ENCODE peak calls at places on chromosomes 1 and 21, in five cellular contexts. U is activated naive CD4-positive, alpha-beta T cell treated with Interleukin-2 at 50 U/mL for 16 hours; C is pancreas; V is stimulated activated CD4-positive, alpha-beta T cell treated with anti-CD3 and anti-CD28 coated beads, Interleukin-1b, Interleukin-23, amount 100 ng/mL, for 4 hours; N is transverse colon. X is an unnamed sample.

GRCh38 chr1:244603498-244603897 is 49.4 kb upstream of the DESI2 start:
- DNase-seq in V (no peak), C (no peak), U (no peak), N (no peak), X (no peak)

GRCh38 chr1:78779831-78780230 is 130.2 kb downstream of the IFI44 start:
- DNase-seq in N (no peak), C (no peak), U (no peak), V (no peak), X (no peak)

GRCh38 chr1:112061056-112061455 is 71.6 kb upstream of the KCND3 start:
- DNase-seq in C (no peak), N (no peak), U (no peak), V (no peak), X (no peak)

GRCh38 chr1:13556224-13556764 is 27.3 kb upstream of the PDPN start:
- DNase-seq in V (no peak), U (no peak), N (no peak), C (no peak), X (no peak)

GRCh38 chr1:16215882-16216753 is 3.7 kb upstream of the ARHGEF19 start:
- DNase-seq in N (peak), V (no peak), U (peak), C (peak), X (peak)

GRCh38 chr1:6580119-6580587 is 359 bp downstream of the ZBTB48 start:
- DNase-seq in V (no peak), N (no peak), U (no peak), C (no peak), X (no peak)

GRCh38 chr1:57422271-57423134 is 1.4 kb downstream of the DAB1 start:
- DNase-seq in N (no peak), V (no peak), C (peak), U (no peak), X (no peak)

GRCh38 chr1:168321945-168322344 is 41.3 kb downstream of the TBX19 start:
- DNase-seq in U (no peak), C (no peak), N (no peak), V (no peak), X (no peak)

GRCh38 chr21:33801424-33802405 is 113.9 kb downstream of the ATP5PO start:
- DNase-seq in V (no peak), U (no peak), C (no peak), N (no peak), X (no peak)

GRCh38 chr1:64043328-64043727 is 160.1 kb upstream of the UBE2U start:
- DNase-seq in U (no peak), N (no peak), V (no peak), C (no peak), X (no peak)

GRCh38 chr1:21911205-21912001 is 25.7 kb downstream of the HSPG2 start:
- DNase-seq in V (no peak), C (no peak), N (no peak), U (no peak), X (no peak)

GRCh38 chr1:81806432-81806770 is 5.7 kb downstream of the ADGRL2 start:
- DNase-seq in V (no peak), N (no peak), C (no peak), U (no peak), X (no peak)

GRCh38 chr21:37165606-37166005 is 92.6 kb downstream of the TTC3 start:
- DNase-seq in V (no peak), U (no peak), N (no peak), C (no peak), X (no peak)

GRCh38 chr1:175376194-175376593 is 183.6 kb upstream of the KIAA0040 start:
- DNase-seq in V (no peak), U (no peak), N (no peak), C (no peak), X (no peak)

GRCh38 chr1:241311056-241311746 is 45.8 kb downstream of the RGS7 start:
- DNase-seq in C (no peak), U (no peak), V (no peak), N (no peak), X (no peak)

GRCh38 chr1:201582261-201582951 is 43.5 kb downstream of the NAV1 start:
- DNase-seq in U (no peak), C (peak), V (no peak), N (peak), X (no peak)

GRCh38 chr21:43922949-43923348 is 57.9 kb downstream of the AGPAT3 start:
- DNase-seq in V (no peak), C (no peak), N (no peak), U (no peak), X (no peak)

GRCh38 chr1:109011335-109011734 is 30.6 kb downstream of the WDR47 start:
- DNase-seq in N (no peak), U (no peak), C (no peak), V (no peak), X (no peak)

GRCh38 chr1:199780948-199781347 is 246.6 kb upstream of the NR5A2 start:
- DNase-seq in N (no peak), V (no peak), U (no peak), C (no peak), X (no peak)

GRCh38 chr1:156497078-156497742 is 3.4 kb downstream of the MEF2D start:
- DNase-seq in U (no peak), C (no peak), N (peak), V (no peak), X (no peak)

GRCh38 chr1:98794196-98794886 is 132.8 kb downstream of the SNX7 start:
- DNase-seq in N (peak), C (no peak), U (peak), V (no peak), X (peak)

GRCh38 chr1:176517484-176517883 is 54.5 kb downstream of the PAPPA2 start:
- DNase-seq in V (no peak), C (no peak), U (no peak), N (no peak), X (no peak)

GRCh38 chr21:35520869-35521268 is 471.8 kb upstream of the RUNX1 start:
- DNase-seq in U (no peak), N (no peak), C (no peak), V (no peak), X (no peak)

GRCh38 chr21:14911351-14911750 is 153.4 kb downstream of the NRIP1 start:
- DNase-seq in C (no peak), U (no peak), N (no peak), V (no peak), X (no peak)

GRCh38 chr1:204438628-204439027 is 27.0 kb upstream of the PPP1R15B start:
- DNase-seq in V (no peak), N (no peak), C (no peak), U (peak), X (no peak)

GRCh38 chr21:32426592-32427051 is 14.1 kb downstream of the EVA1C start:
- DNase-seq in V (no peak), C (no peak), N (no peak), U (no peak), X (no peak)

GRCh38 chr1:57494679-57495078 is 70.8 kb upstream of the DAB1 start:
- DNase-seq in V (no peak), C (no peak), N (no peak), U (no peak), X (no peak)

GRCh38 chr1:60589046-60589748 is 493.2 kb upstream of the NFIA start:
- DNase-seq in C (no peak), N (no peak), U (no peak), V (no peak), X (no peak)

GRCh38 chr1:61230523-61230922 is 148.2 kb downstream of the NFIA start:
- DNase-seq in U (no peak), N (peak), V (no peak), C (no peak), X (no peak)

GRCh38 chr21:41482321-41482720 is 25.6 kb downstream of the TMPRSS2 start:
- DNase-seq in N (no peak), V (no peak), U (no peak), C (no peak), X (no peak)

GRCh38 chr1:216925962-216926361 is 202.7 kb upstream of the ESRRG start:
- DNase-seq in V (no peak), C (no peak), U (no peak), N (no peak), X (no peak)

GRCh38 chr1:7300893-7301292 is 470.2 kb upstream of the VAMP3 start:
- DNase-seq in C (no peak), V (no peak), U (no peak), N (peak), X (no peak)

GRCh38 chr1:72207059-72207458 is 75.3 kb downstream of the NEGR1 start:
- DNase-seq in C (no peak), U (no peak), N (no peak), V (no peak), X (no peak)

GRCh38 chr1:81170721-81171120 is 630.0 kb upstream of the ADGRL2 start:
- DNase-seq in N (no peak), C (no peak), U (no peak), V (no peak), X (no peak)

GRCh38 chr1:211951856-211952255 is 83.5 kb downstream of the INTS7 start:
- DNase-seq in V (no peak), U (no peak), N (no peak), C (no peak), X (no peak)

X was measured in effector CD4-positive, alpha-beta T cell.